ENCODE peak calls at places on chromosomes 16 and 17, in six cellular contexts. J is stimulated activated CD8-positive, alpha-beta memory T cell treated with anti-CD3 and anti-CD28 coated beads, Interleukin-12 subunit alpha, Interleukin-12 subunit beta, amount 100 ng/mL, for 1 hour; X is HT1080; P is AML-193; S is NCI-H1048; Y is cerebellar nuclear complex. Z is an unnamed sample.

GRCh38 chr17:40480501-40481003 is 20.9 kb downstream of the TNS4 start:
- DNase-seq in J (peak; percentile 43), Y (no peak), S (no peak), X (peak; percentile 75), P (peak; percentile 21), Z (no peak)

GRCh38 chr17:69574257-69575197 is 160.0 kb downstream of the MAP2K6 start:
- DNase-seq in P (no peak), J (no peak), X (no peak), S (no peak), Y (no peak), Z (no peak)

GRCh38 chr16:84879569-84880487 is 60.0 kb downstream of the CRISPLD2 start:
- DNase-seq in S (no peak), P (no peak), X (peak; percentile 15), J (no peak), Y (no peak), Z (no peak)

GRCh38 chr17:49452173-49452572 is 37.5 kb upstream of the PHB1 start:
- DNase-seq in Y (no peak), J (no peak), X (no peak), S (no peak), P (no peak), Z (no peak)

GRCh38 chr17:15912416-15912955 is 32.4 kb upstream of the ADORA2B start:
- DNase-seq in P (no peak), J (no peak), S (no peak), X (no peak), Y (no peak), Z (no peak)

GRCh38 chr17:7405413-7405881 is 1.6 kb upstream of the TMEM256 start:
- DNase-seq in P (no peak), X (no peak), J (no peak), S (no peak), Y (no peak), Z (no peak)

GRCh38 chr17:78272914-78273258 is 41.5 kb downstream of the TMEM235 start:
- DNase-seq in J (no peak), P (no peak), Y (no peak), X (no peak), S (no peak), Z (no peak)

GRCh38 chr16:24729967-24730815 is 740 bp downstream of the TNRC6A start:
- DNase-seq in P (peak; percentile 21), S (no peak), Y (no peak), X (peak; percentile 10), J (no peak), Z (no peak)

GRCh38 chr16:54928421-54929089 is 2.1 kb upstream of the IRX5 start:
- DNase-seq in X (peak; percentile 37), P (peak; percentile 79), Y (no peak), S (no peak), J (no peak), Z (no peak)

GRCh38 chr17:79511471-79511870 is 99.4 kb downstream of the RBFOX3 start:
- DNase-seq in S (no peak), X (no peak), J (no peak), Y (no peak), P (no peak), Z (no peak)

GRCh38 chr16:15564619-15565339 is 78.2 kb downstream of the MARF1 start:
- DNase-seq in S (no peak), X (no peak), J (no peak), P (no peak), Y (no peak), Z (no peak)

GRCh38 chr16:69049146-69049545 is 56.3 kb upstream of the HAS3 start:
- DNase-seq in Y (no peak), X (peak; percentile 75), P (no peak), S (no peak), J (no peak), Z (no peak)

GRCh38 chr17:80798595-80799552 is 192.8 kb upstream of the CHMP6 start:
- DNase-seq in Y (no peak), S (no peak), J (no peak), X (no peak), P (no peak), Z (no peak)

GRCh38 chr17:39801055-39801454 is 63.1 kb downstream of the IKZF3 start:
- DNase-seq in X (no peak), Y (no peak), J (no peak), S (no peak), P (no peak), Z (no peak)

GRCh38 chr16:85134794-85135153 is 22.5 kb upstream of the CIBAR2 start:
- DNase-seq in J (no peak), Y (no peak), X (no peak), S (no peak), P (no peak), Z (no peak)

GRCh38 chr17:45385331-45385997 is 47.2 kb downstream of the ARHGAP27 start:
- DNase-seq in J (peak; percentile 89), Y (peak; percentile 32), S (peak; percentile 58), P (peak; percentile 87), X (peak; percentile 83), Z (peak; percentile 90)

GRCh38 chr17:35588196-35588920 is 1.2 kb downstream of the AP2B1 start:
- DNase-seq in Y (no peak), X (peak; percentile 83), J (no peak), S (no peak), P (peak; percentile 44), Z (no peak)

GRCh38 chr17:83187782-83188311 is 108.4 kb downstream of the METRNL start:
- DNase-seq in S (no peak), X (no peak), P (no peak), J (no peak), Y (no peak), Z (no peak)

GRCh38 chr16:66020061-66020460 is 346.4 kb upstream of the CDH5 start:
- DNase-seq in Y (no peak), P (no peak), S (no peak), X (no peak), J (no peak), Z (no peak)

GRCh38 chr17:81049372-81049911 is 14.5 kb downstream of the BAIAP2 start:
- DNase-seq in Y (no peak), J (no peak), X (no peak), S (no peak), P (no peak), Z (no peak)

GRCh38 chr17:34820922-34821321 is 140.3 kb downstream of the CCT6B start:
- DNase-seq in J (no peak), Y (no peak), X (peak; percentile 19), S (no peak), P (no peak), Z (no peak)